ENCODE peak calls at places on chromosome 21, in five cellular contexts. P, W, V, R and E are unnamed samples.

GRCh38 chr21:24903954-24904635 is 703.2 kb downstream of the MRPL39 start:
- DNase-seq in R (peak; percentile 39), P (no peak), W (no peak), V (no peak), E (no peak)

GRCh38 chr21:32726742-32727477 is 903 bp downstream of the SYNJ1 start:
- DNase-seq in R (peak; percentile 35), P (no peak), V (peak; percentile 49), W (peak; percentile 60), E (peak; percentile 50)

GRCh38 chr21:17554619-17555472 is 42.0 kb downstream of the CXADR start:
- DNase-seq in V (no peak), R (no peak), W (peak; percentile 19), P (no peak), E (no peak)

GRCh38 chr21:42238185-42238934 is 19.4 kb downstream of the ABCG1 start:
- DNase-seq in P (peak; percentile 64), V (no peak), W (no peak), R (no peak), E (no peak)

GRCh38 chr21:29487154-29487553 is 188.4 kb downstream of the BACH1 start:
- DNase-seq in R (no peak), V (no peak), P (no peak), W (no peak), E (no peak)

GRCh38 chr21:42515708-42516502 is 2.3 kb downstream of the SLC37A1 start:
- DNase-seq in P (no peak), W (peak; percentile 84), V (peak; percentile 77), R (no peak), E (peak; percentile 48)

GRCh38 chr21:30234643-30235042 is 18.7 kb upstream of the CLDN8 start:
- DNase-seq in V (no peak), P (no peak), W (no peak), R (no peak), E (no peak)

GRCh38 chr21:36479415-36480402 is at the start of gene CLDN14:
- DNase-seq in W (no peak), R (no peak), V (no peak), P (no peak), E (peak; percentile 52)

GRCh38 chr21:16330340-16331319 is 600.8 kb downstream of the USP25 start:
- DNase-seq in R (peak; percentile 76), P (no peak), W (peak; percentile 14), V (no peak), E (no peak)

GRCh38 chr21:39656209-39656608 is 43.5 kb downstream of the B3GALT5 start:
- DNase-seq in P (no peak), R (no peak), W (no peak), V (no peak), E (no peak)

GRCh38 chr21:45027241-45028196 is 46.9 kb upstream of the ADARB1 start:
- DNase-seq in R (no peak), V (no peak), W (no peak), P (no peak), E (no peak)

GRCh38 chr21:45127937-45128336 is 53.6 kb downstream of the ADARB1 start:
- DNase-seq in P (no peak), W (no peak), R (no peak), V (no peak), E (no peak)

GRCh38 chr21:31580866-31581276 is 78.6 kb upstream of the SOD1 start:
- DNase-seq in V (peak; percentile 59), R (peak; percentile 74), P (peak; percentile 56), W (peak; percentile 75), E (peak; percentile 70)

GRCh38 chr21:38847556-38847955 is 41.8 kb downstream of the ETS2 start:
- DNase-seq in P (no peak), V (no peak), R (no peak), W (no peak), E (no peak)

GRCh38 chr21:26007911-26008579 is 162.5 kb downstream of the APP start:
- DNase-seq in P (no peak), W (no peak), V (no peak), R (peak; percentile 84), E (no peak)

GRCh38 chr21:42527489-42528158 is 14.0 kb downstream of the SLC37A1 start:
- DNase-seq in V (no peak), P (peak; percentile 32), W (no peak), R (no peak), E (no peak)

GRCh38 chr21:32772281-32773047 is 909 bp upstream of the PAXBP1 start:
- DNase-seq in V (no peak), R (peak; percentile 44), P (peak; percentile 25), W (peak; percentile 7), E (peak; percentile 52)

GRCh38 chr21:16047857-16048256 is 318.1 kb downstream of the USP25 start:
- DNase-seq in V (no peak), W (no peak), P (no peak), R (no peak), E (no peak)

GRCh38 chr21:38308010-38308784 is 51.4 kb downstream of the KCNJ15 start:
- DNase-seq in R (no peak), P (no peak), V (no peak), W (no peak), E (no peak)

GRCh38 chr21:34878501-34878900 is 170.6 kb downstream of the RUNX1 start:
- DNase-seq in R (peak; percentile 87), W (no peak), P (no peak), V (peak; percentile 78), E (no peak)

GRCh38 chr21:33067457-33067856 is 2.5 kb upstream of the OLIG1 start:
- DNase-seq in P (no peak), R (no peak), W (no peak), V (no peak), E (no peak)

GRCh38 chr21:41251961-41252642 is 64.5 kb upstream of the FAM3B start:
- DNase-seq in R (no peak), V (no peak), P (no peak), W (no peak), E (no peak)

GRCh38 chr21:45129231-45129923 is 55.0 kb downstream of the ADARB1 start:
- DNase-seq in R (no peak), V (no peak), P (no peak), W (no peak), E (no peak)

GRCh38 chr21:46562964-46563607 is 41.8 kb downstream of the S100B start:
- DNase-seq in W (no peak), P (no peak), V (peak; percentile 26), R (no peak), E (no peak)

GRCh38 chr21:33854604-33855003 is 61.0 kb downstream of the ATP5PO start:
- DNase-seq in P (no peak), R (no peak), V (no peak), W (peak; percentile 59), E (no peak)